ENCODE peak calls at places on chromosomes 2 and 18, in five cellular contexts. T, N, Q, Z and K are unnamed samples.

GRCh38 chr2:85310330-85310729 is 17.5 kb downstream of the TGOLN2 start:
- DNase-seq in Q (no peak), T (no peak), N (no peak), Z (no peak), K (no peak)

GRCh38 chr2:238326801-238327365 is 6.6 kb downstream of the TRAF3IP1 start:
- DNase-seq in Z (no peak), Q (no peak), T (no peak), N (no peak), K (no peak)

GRCh38 chr18:48418409-48419267 is 9.5 kb upstream of the ZBTB7C start:
- DNase-seq in T (no peak), N (no peak), Q (no peak), Z (no peak), K (no peak)

GRCh38 chr2:42924436-42924897 is 132.1 kb upstream of the HAAO start:
- DNase-seq in N (no peak), Q (no peak), T (no peak), Z (no peak), K (peak)

GRCh38 chr2:68365087-68365486 is at the start of gene PLEK:
- DNase-seq in Q (peak), Z (no peak), N (no peak), T (no peak), K (peak)

GRCh38 chr2:191846787-191847620 is at the start of gene CAVIN2:
- DNase-seq in N (peak), Z (no peak), T (no peak), Q (no peak), K (peak)

GRCh38 chr2:213219816-213220215 is 64.4 kb upstream of the SPAG16 start:
- DNase-seq in Z (no peak), Q (no peak), T (no peak), N (no peak), K (no peak)

GRCh38 chr2:62765619-62766376 is 60.3 kb downstream of the EHBP1 start:
- DNase-seq in N (no peak), Z (no peak), T (no peak), Q (no peak), K (no peak)

GRCh38 chr2:151422917-151423439 is 13.3 kb downstream of the RIF1 start:
- DNase-seq in N (no peak), T (no peak), Z (peak), Q (no peak), K (no peak)

GRCh38 chr2:191050640-191050987 is 36.6 kb upstream of the STAT1 start:
- DNase-seq in Q (no peak), Z (no peak), T (no peak), N (peak), K (no peak)

GRCh38 chr18:76445741-76446232 is 49.3 kb downstream of the ZNF516 start:
- DNase-seq in Q (no peak), N (no peak), T (no peak), Z (no peak), K (peak)

GRCh38 chr2:217689053-217689452 is 313.7 kb downstream of the TNS1 start:
- DNase-seq in Q (no peak), Z (no peak), N (no peak), T (no peak), K (no peak)

GRCh38 chr2:199392363-199392762 is 65.4 kb downstream of the SATB2 start:
- DNase-seq in N (no peak), Z (no peak), Q (no peak), T (no peak), K (no peak)

GRCh38 chr2:207711750-207712487 is 479 bp downstream of the CCNYL1 start:
- DNase-seq in Z (peak), Q (no peak), T (peak), N (no peak), K (peak)

GRCh38 chr18:56815926-56816325 is 164.8 kb downstream of the WDR7 start:
- DNase-seq in Z (no peak), N (peak), T (no peak), Q (no peak), K (no peak)

GRCh38 chr2:64636105-64636873 is 17.4 kb downstream of the SERTAD2 start:
- DNase-seq in T (peak), N (no peak), Q (no peak), Z (peak), K (peak)

GRCh38 chr2:240168546-240169361 is 28.3 kb upstream of the OTOS start:
- DNase-seq in N (no peak), T (no peak), Q (no peak), Z (no peak), K (no peak)

GRCh38 chr18:64082054-64082453 is 66.8 kb downstream of the LINC00305 start:
- DNase-seq in T (no peak), Q (no peak), N (no peak), Z (no peak), K (no peak)

GRCh38 chr2:42216712-42217111 is 47.6 kb downstream of the EML4 start:
- DNase-seq in N (peak), Z (no peak), Q (no peak), T (no peak), K (no peak)

GRCh38 chr18:41761329-41762028 is 193.6 kb upstream of the PIK3C3 start:
- DNase-seq in Z (no peak), N (peak), T (no peak), Q (no peak), K (no peak)

GRCh38 chr2:150549381-150549780 is 61.9 kb upstream of the RND3 start:
- DNase-seq in Q (no peak), Z (no peak), N (no peak), T (no peak), K (no peak)

GRCh38 chr2:54704688-54705605 is 18.5 kb upstream of the EML6 start:
- DNase-seq in T (no peak), N (peak), Q (no peak), Z (no peak), K (no peak)

GRCh38 chr2:151922845-151923666 is 94.8 kb upstream of the ARL5A start:
- DNase-seq in Z (no peak), N (no peak), T (no peak), Q (no peak), K (peak)